ENCODE peak calls at places on chromosomes 2 and 18, in ten cellular contexts. O is HTR-8/SVneo; L is breast epithelium; C is Caki2; D is endothelial cell; Z is naive thymus-derived CD8-positive, alpha-beta T cell; X is NCI-H2081; F is activated T-cell treated with anti-CD3 and anti-CD28 coated beads for 24 hours; K is CD4-positive, alpha-beta memory T cell; B is heart left ventricle. Y is an unnamed sample.

GRCh38 chr2:28356095-28356911 is 36.4 kb upstream of the FOSL2 start:
- DNase-seq in X (peak), Z (peak), F (no peak), L (peak), O (no peak), B (peak), D (no peak), K (peak), C (peak), Y (no peak)

GRCh38 chr2:127932199-127932877 is 46.6 kb upstream of the AMMECR1L start:
- DNase-seq in C (peak), D (no peak), O (peak), B (no peak), F (no peak), K (no peak), Z (no peak), L (no peak), X (no peak), Y (no peak)

GRCh38 chr2:161416633-161417427 is 733 bp downstream of the TBR1 start:
- DNase-seq in L (no peak), Z (no peak), D (no peak), X (peak), O (no peak), K (peak), C (no peak), F (no peak), B (no peak), Y (no peak)

GRCh38 chr2:19256239-19256638 is 102.2 kb downstream of the OSR1 start:
- DNase-seq in D (no peak), K (no peak), L (no peak), X (no peak), B (no peak), Z (no peak), O (peak), F (no peak), C (peak), Y (no peak)

GRCh38 chr2:9708683-9709538 is 78.1 kb upstream of the YWHAQ start:
- DNase-seq in L (no peak), K (no peak), C (no peak), X (no peak), B (no peak), D (no peak), F (no peak), Z (no peak), O (no peak), Y (no peak)

GRCh38 chr2:74815955-74816354 is 18.0 kb upstream of the HK2 start:
- DNase-seq in X (no peak), F (no peak), C (no peak), O (no peak), D (no peak), B (no peak), K (no peak), L (no peak), Z (no peak), Y (no peak)

GRCh38 chr2:233822101-233822771 is 32.1 kb downstream of the HJURP start:
- DNase-seq in O (no peak), X (no peak), D (no peak), L (no peak), Z (no peak), B (no peak), K (no peak), C (no peak), F (no peak), Y (no peak)

GRCh38 chr2:169294001-169294675 is 68.2 kb downstream of the LRP2 start:
- DNase-seq in O (no peak), C (no peak), K (no peak), F (no peak), Z (no peak), B (no peak), X (peak), L (no peak), D (no peak), Y (no peak)

GRCh38 chr18:79612291-79613108 is 67.1 kb upstream of the CTDP1 start:
- DNase-seq in D (peak), B (peak), F (no peak), Z (no peak), X (no peak), K (no peak), O (no peak), C (no peak), L (no peak), Y (no peak)

GRCh38 chr2:227592694-227593387 is 5.9 kb upstream of the SCYGR2 start:
- DNase-seq in F (no peak), B (no peak), D (no peak), O (no peak), C (no peak), X (no peak), Z (no peak), K (no peak), L (no peak), Y (no peak)

GRCh38 chr2:85656468-85656867 is 11.5 kb downstream of the SFTPB start:
- DNase-seq in C (no peak), X (no peak), L (no peak), D (no peak), K (no peak), B (no peak), F (no peak), O (no peak), Z (no peak), Y (no peak)

GRCh38 chr2:97728091-97728596 is 14.8 kb downstream of the ZAP70 start:
- DNase-seq in C (no peak), K (no peak), F (no peak), L (no peak), O (no peak), Z (no peak), X (peak), D (no peak), B (no peak), Y (no peak)

GRCh38 chr2:2810504-2810903 is 479.4 kb upstream of the MYT1L start:
- DNase-seq in O (no peak), Z (no peak), F (no peak), K (no peak), D (no peak), C (no peak), B (no peak), L (no peak), X (no peak), Y (no peak)

GRCh38 chr18:60684843-60685513 is 312.4 kb upstream of the MC4R start:
- DNase-seq in C (no peak), D (no peak), O (no peak), K (no peak), B (no peak), Z (no peak), X (peak), L (no peak), F (no peak), Y (peak)

GRCh38 chr2:228728961-228729360 is 542.1 kb downstream of the PID1 start:
- DNase-seq in F (no peak), L (no peak), D (no peak), B (no peak), C (no peak), Z (no peak), X (no peak), K (no peak), O (no peak), Y (no peak)

GRCh38 chr18:58392336-58393000 is 236.4 kb downstream of the ALPK2 start:
- DNase-seq in C (no peak), B (no peak), K (no peak), O (no peak), L (no peak), Z (no peak), D (no peak), F (no peak), X (no peak), Y (no peak)

GRCh38 chr18:79588636-79589481 is 90.7 kb upstream of the CTDP1 start:
- DNase-seq in Z (no peak), L (peak), B (peak), F (no peak), K (no peak), X (no peak), D (no peak), C (no peak), O (no peak), Y (no peak)

GRCh38 chr2:207770602-207771404 is 1.1 kb upstream of the FZD5 start:
- DNase-seq in D (peak), C (no peak), L (no peak), F (no peak), Z (no peak), X (no peak), B (no peak), K (no peak), O (no peak), Y (no peak)

GRCh38 chr2:23239374-23239773 is 145.6 kb upstream of the KLHL29 start:
- DNase-seq in D (no peak), C (no peak), B (no peak), F (no peak), X (no peak), Z (no peak), O (no peak), K (no peak), L (no peak), Y (no peak)

GRCh38 chr2:218257390-218257981 is 3.3 kb upstream of the GPBAR1 start:
- DNase-seq in Z (peak), B (no peak), K (peak), X (no peak), C (no peak), D (peak), F (peak), L (peak), O (no peak), Y (peak)

GRCh38 chr2:68909793-68910674 is 38.8 kb upstream of the BMP10 start:
- DNase-seq in O (peak), L (peak), C (peak), D (peak), K (peak), B (peak), F (peak), Z (peak), X (peak), Y (peak)

GRCh38 chr2:144152817-144153271 is 367.1 kb downstream of the ZEB2 start:
- DNase-seq in K (no peak), Z (no peak), L (no peak), C (no peak), B (no peak), D (no peak), O (no peak), F (no peak), X (no peak), Y (no peak)

GRCh38 chr2:183495079-183495478 is 370.8 kb downstream of the NUP35 start:
- DNase-seq in C (no peak), O (no peak), D (no peak), B (no peak), K (no peak), F (no peak), L (no peak), Z (no peak), X (peak), Y (no peak)

GRCh38 chr2:176133366-176133765 is 3.9 kb downstream of the HOXD8 start:
- DNase-seq in K (no peak), X (no peak), L (no peak), C (no peak), F (no peak), O (no peak), B (no peak), D (no peak), Z (no peak), Y (no peak)

GRCh38 chr2:104404546-104404945 is 449.4 kb upstream of the POU3F3 start:
- DNase-seq in F (no peak), K (no peak), D (no peak), L (no peak), X (no peak), Z (no peak), O (no peak), B (no peak), C (no peak), Y (no peak)

GRCh38 chr2:120851116-120851773 is 115.6 kb downstream of the GLI2 start:
- DNase-seq in Z (no peak), B (no peak), L (no peak), D (no peak), K (no peak), C (no peak), X (no peak), O (no peak), F (no peak), Y (no peak)

GRCh38 chr2:171319164-171319810 is 114.5 kb downstream of the METTL8 start:
- DNase-seq in K (peak), C (no peak), B (no peak), D (no peak), F (peak), Z (no peak), X (no peak), O (no peak), L (no peak), Y (no peak)

GRCh38 chr2:230234122-230234722 is 8.7 kb downstream of the SP140 start:
- DNase-seq in D (no peak), L (no peak), X (no peak), F (no peak), Z (no peak), K (no peak), B (no peak), O (no peak), C (no peak), Y (no peak)

GRCh38 chr2:136997550-136997949 is 232.2 kb downstream of the THSD7B start:
- DNase-seq in Z (no peak), D (no peak), B (no peak), K (no peak), L (no peak), X (no peak), F (no peak), C (peak), O (peak), Y (no peak)

GRCh38 chr18:75110311-75110710 is 98.6 kb downstream of the PTGR3 start:
- DNase-seq in B (no peak), F (no peak), Z (no peak), D (peak), X (no peak), K (no peak), C (no peak), L (no peak), O (no peak), Y (no peak)

GRCh38 chr2:23478087-23478932 is 93.3 kb downstream of the KLHL29 start:
- DNase-seq in C (no peak), K (no peak), L (no peak), O (no peak), X (no peak), Z (no peak), D (no peak), F (no peak), B (no peak), Y (no peak)

GRCh38 chr18:2680216-2680792 is 24.8 kb downstream of the SMCHD1 start:
- DNase-seq in C (no peak), Z (no peak), B (no peak), K (no peak), F (no peak), X (no peak), D (no peak), L (no peak), O (no peak), Y (no peak)

GRCh38 chr2:12544221-12544558 is 172.5 kb upstream of the TRIB2 start:
- DNase-seq in Z (no peak), X (no peak), L (no peak), F (no peak), D (no peak), K (no peak), O (no peak), C (no peak), B (no peak), Y (no peak)

GRCh38 chr18:51478908-51479307 is 281.4 kb upstream of the MEX3C start:
- DNase-seq in B (no peak), C (no peak), L (no peak), D (no peak), X (no peak), O (no peak), Z (no peak), K (no peak), F (no peak), Y (no peak)

GRCh38 chr2:147843421-147843863 is 1.4 kb upstream of the ACVR2A start:
- DNase-seq in B (no peak), O (no peak), D (no peak), C (no peak), K (peak), Z (no peak), X (no peak), F (no peak), L (no peak), Y (no peak)

GRCh38 chr2:175017618-175018414 is 12.6 kb upstream of the CHN1 start:
- DNase-seq in D (no peak), X (no peak), Z (no peak), L (no peak), O (no peak), B (no peak), C (no peak), K (no peak), F (no peak), Y (no peak)

GRCh38 chr2:15942711-15943345 is 2.5 kb downstream of the MYCN start:
- DNase-seq in B (no peak), Z (no peak), C (no peak), K (no peak), L (no peak), F (no peak), D (peak), O (no peak), X (no peak), Y (no peak)

GRCh38 chr2:241561811-241562210 is 3.3 kb downstream of the BOK start:
- DNase-seq in Z (no peak), D (no peak), B (peak), O (peak), L (peak), X (no peak), C (peak), K (no peak), F (no peak), Y (no peak)

GRCh38 chr18:58527116-58528010 is 101.5 kb downstream of the ALPK2 start:
- DNase-seq in C (peak), X (peak), L (no peak), Z (no peak), O (no peak), B (no peak), K (no peak), F (no peak), D (no peak), Y (peak)

GRCh38 chr2:239295377-239296019 is 105.3 kb downstream of the HDAC4 start:
- DNase-seq in D (no peak), L (peak), K (peak), O (no peak), C (no peak), X (peak), B (no peak), Z (no peak), F (no peak), Y (no peak)